ENCODE peak calls at places on chromosomes 16 and 17, in six cellular contexts. K is H1, P is HL-60, F is HepG2, U is GM12878, D is K562. V is an unnamed sample.

GRCh38 chr17:75455896-75456416 is 479 bp upstream of the TMEM94 start:
- DNase-seq in K (no peak), P (no peak), F (no peak), U (no peak), D (no peak), V (peak; percentile 55)

GRCh38 chr17:76271669-76272540 is 6.8 kb downstream of the UBALD2 start:
- DNase-seq in K (peak; percentile 67), P (no peak), F (no peak), U (peak; percentile 91), D (no peak), V (peak; percentile 58)

GRCh38 chr17:69478916-69479315 is 64.4 kb downstream of the MAP2K6 start:
- DNase-seq in K (peak; percentile 14), P (no peak), F (no peak), U (no peak), D (no peak), V (no peak)

GRCh38 chr16:78628526-78628925 is 529.1 kb downstream of the WWOX start:
- DNase-seq in K (no peak), P (no peak), F (no peak), U (no peak), D (no peak), V (no peak)

GRCh38 chr16:29986231-29986630 is 9.2 kb downstream of the HIRIP3 start:
- DNase-seq in K (no peak), P (no peak), F (no peak), U (no peak), D (no peak), V (no peak)

GRCh38 chr17:28421775-28422305 is 15.8 kb upstream of the SLC46A1 start:
- DNase-seq in K (no peak), P (no peak), F (no peak), U (no peak), D (no peak), V (no peak)

GRCh38 chr16:4067262-4068001 is 48.8 kb downstream of the ADCY9 start:
- DNase-seq in K (peak; percentile 31), P (no peak), F (peak; percentile 15), U (no peak), D (no peak), V (no peak)

GRCh38 chr17:31699281-31699680 is 159.8 kb downstream of the COPRS start:
- DNase-seq in K (peak; percentile 14), P (no peak), F (no peak), U (no peak), D (peak; percentile 58), V (no peak)

GRCh38 chr17:80133626-80133970 is 13.3 kb downstream of the EIF4A3 start:
- DNase-seq in K (no peak), P (no peak), F (no peak), U (no peak), D (no peak), V (no peak)

GRCh38 chr16:67917852-67918236 is 13.8 kb downstream of the CTRL start:
- DNase-seq in K (no peak), P (no peak), F (peak; percentile 53), U (no peak), D (peak; percentile 71), V (no peak)

GRCh38 chr16:71311553-71312158 is 22.5 kb upstream of the CMTR2 start:
- DNase-seq in K (peak; percentile 70), P (no peak), F (peak; percentile 54), U (no peak), D (peak; percentile 44), V (peak; percentile 61)

GRCh38 chr17:61201211-61201610 is 198.4 kb upstream of the TBX2 start:
- DNase-seq in K (no peak), P (no peak), F (peak; percentile 44), U (no peak), D (no peak), V (no peak)

GRCh38 chr17:5661486-5662125 is 77.3 kb upstream of the NLRP1 start:
- DNase-seq in K (no peak), P (no peak), F (no peak), U (no peak), D (no peak), V (no peak)

GRCh38 chr17:59435238-59435637 is 103.8 kb downstream of the YPEL2 start:
- DNase-seq in K (no peak), P (no peak), F (no peak), U (no peak), D (no peak), V (no peak)

GRCh38 chr16:17070882-17071592 is 399.7 kb downstream of the XYLT1 start:
- DNase-seq in K (peak; percentile 61), P (peak; percentile 40), F (no peak), U (peak; percentile 98), D (no peak), V (no peak)

GRCh38 chr17:35116845-35117244 is 2.8 kb downstream of the RAD51D start:
- DNase-seq in K (no peak), P (no peak), F (no peak), U (no peak), D (no peak), V (no peak)

GRCh38 chr16:1678500-1679098 is 520 bp downstream of the JPT2 start:
- DNase-seq in K (no peak), P (peak; percentile 38), F (peak; percentile 12), U (no peak), D (no peak), V (no peak)

GRCh38 chr17:4530799-4531730 is 24.1 kb downstream of the MYBBP1A start:
- DNase-seq in K (no peak), P (no peak), F (no peak), U (no peak), D (no peak), V (no peak)
- TF ChIP-seq GABPA in K (no peak), P (no peak), F (no peak), U (no peak), D (no peak), V (no peak)

GRCh38 chr17:2723997-2724782 is 12.6 kb upstream of the CLUH start:
- DNase-seq in K (peak; percentile 86), P (no peak), F (no peak), U (no peak), D (no peak), V (peak; percentile 34)

GRCh38 chr17:2721603-2722002 is 10.0 kb upstream of the CLUH start:
- DNase-seq in K (no peak), P (no peak), F (no peak), U (no peak), D (no peak), V (no peak)

GRCh38 chr17:2724783-2725164 is 13.2 kb upstream of the CLUH start:
- DNase-seq in K (peak; percentile 77), P (no peak), F (no peak), U (no peak), D (no peak), V (no peak)

GRCh38 chr17:2722611-2723010 is 11.0 kb upstream of the CLUH start:
- DNase-seq in K (no peak), P (no peak), F (no peak), U (no peak), D (no peak), V (no peak)

GRCh38 chr17:2723505-2723996 is 12.0 kb upstream of the CLUH start:
- DNase-seq in K (peak; percentile 79), P (no peak), F (no peak), U (no peak), D (no peak), V (no peak)
- TF ChIP-seq GABPA in K (no peak), P (no peak), F (no peak), U (no peak), D (no peak), V (no peak)

GRCh38 chr17:49515196-49515770 is 20.2 kb downstream of the NGFR start:
- DNase-seq in K (peak; percentile 70), P (peak; percentile 26), F (peak; percentile 79), U (peak; percentile 55), D (peak; percentile 72), V (peak; percentile 97)
- TF ChIP-seq GABPA in K (no peak), P (no peak), F (no peak), U (no peak), D (peak; percentile 43), V (no peak)

GRCh38 chr17:1999557-2000251 is 25.4 kb downstream of the RTN4RL1 start:
- DNase-seq in K (no peak), P (no peak), F (peak; percentile 25), U (no peak), D (no peak), V (peak; percentile 51)
- TF ChIP-seq GABPA in K (no peak), P (no peak), F (no peak), U (no peak), D (no peak), V (no peak)

GRCh38 chr17:44363613-44364159 is at the start of gene FAM171A2:
- DNase-seq in K (peak; percentile 90), P (no peak), F (no peak), U (no peak), D (peak; percentile 87), V (peak; percentile 97)
- TF ChIP-seq GABPA in K (no peak), P (no peak), F (no peak), U (no peak), D (no peak), V (no peak)

DNA sequence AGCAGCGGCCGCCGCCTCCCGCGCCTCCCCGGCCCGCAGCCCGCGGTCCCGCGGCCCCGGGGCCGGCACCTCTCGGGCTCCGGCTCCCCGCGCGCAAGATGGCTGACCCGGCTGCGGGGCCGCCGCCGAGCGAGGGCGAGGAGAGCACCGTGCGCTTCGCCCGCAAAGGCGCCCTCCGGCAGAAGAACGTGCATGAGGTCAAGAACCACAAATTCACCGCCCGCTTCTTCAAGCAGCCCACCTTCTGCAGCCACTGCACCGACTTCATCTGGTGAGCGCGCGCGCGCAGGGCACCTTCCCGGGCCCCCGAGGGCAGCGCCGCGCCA is 258 bp downstream of the PRKCB start:
- DNase-seq in K (peak; percentile 69), P (no peak), F (no peak), U (no peak), D (no peak), V (no peak)
- TF ChIP-seq GABPA in K (no peak), P (no peak), F (no peak), U (no peak), D (no peak), V (no peak)

DNA sequence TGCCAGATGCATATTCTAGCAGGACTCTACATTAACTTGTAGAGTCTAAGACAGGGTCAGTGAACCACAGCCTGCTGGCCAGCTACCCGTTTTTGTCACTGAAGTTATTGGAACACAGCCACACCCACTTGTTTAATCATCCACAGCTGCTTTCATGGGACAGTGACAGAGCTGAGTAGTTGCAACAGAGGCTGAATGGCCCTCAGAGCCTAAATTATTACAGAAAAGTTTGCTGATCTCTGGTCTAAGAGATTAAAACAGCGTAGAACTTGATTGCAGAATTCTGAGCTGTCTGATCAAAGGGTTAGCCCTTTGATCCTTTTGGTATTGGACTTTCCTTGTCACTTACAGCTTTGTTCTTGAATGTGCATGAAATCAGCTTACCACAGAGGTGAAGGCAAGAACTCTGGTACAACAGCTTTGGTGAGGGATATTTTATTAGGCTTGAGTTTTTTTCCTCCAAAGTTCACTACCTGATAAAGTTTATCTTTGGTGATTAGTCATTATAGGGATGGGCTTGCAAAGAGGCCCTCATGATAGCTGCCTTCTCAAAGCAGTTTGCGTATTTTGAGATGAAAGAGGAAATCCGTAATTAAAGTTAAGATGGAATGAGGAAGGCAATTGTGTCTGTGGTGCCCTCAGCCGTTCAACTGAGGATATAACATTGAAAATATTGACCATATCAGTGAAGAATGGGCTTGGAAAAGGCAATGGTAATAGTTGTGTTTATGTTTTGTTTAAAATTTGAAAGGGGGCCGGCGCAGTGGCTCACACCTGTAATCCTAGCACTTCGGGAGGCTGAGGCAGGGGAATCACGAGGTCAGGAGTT is 23.7 kb downstream of the ALDH3A2 start:
- DNase-seq in K (peak; percentile 1), P (no peak), F (peak; percentile 94), U (no peak), D (no peak), V (no peak)
- TF ChIP-seq GABPA in K (no peak), P (no peak), F (no peak), U (no peak), D (no peak), V (no peak)